ENCODE peak calls at places on chromosomes 1 and 21, in four cellular contexts. G is T1000, V is KG1, M is T follicular helper cell. B is an unnamed sample.

GRCh38 chr1:164767257-164768044 is 208.5 kb downstream of the PBX1 start:
- DNase-seq in G (no peak), V (no peak), M (no peak), B (no peak)

GRCh38 chr1:41864471-41865040 is 54.2 kb downstream of the HIVEP3 start:
- DNase-seq in G (no peak), V (no peak), M (no peak), B (no peak)

GRCh38 chr1:109307363-109308021 is 681 bp upstream of the MYBPHL start:
- DNase-seq in G (no peak), V (no peak), M (no peak), B (no peak)

GRCh38 chr1:153573351-153573750 is 7.7 kb upstream of the S100A2 start:
- DNase-seq in G (no peak), V (no peak), M (no peak), B (no peak)

GRCh38 chr21:33761104-33762036 is 119.1 kb downstream of the ITSN1 start:
- DNase-seq in G (peak), V (no peak), M (no peak), B (no peak)

GRCh38 chr1:173341307-173341706 is 134.2 kb upstream of the TNFSF4 start:
- DNase-seq in G (no peak), V (no peak), M (no peak), B (no peak)

GRCh38 chr1:33257759-33258712 is 1.7 kb downstream of the ZNF362 start:
- DNase-seq in G (no peak), V (no peak), M (no peak), B (no peak)

GRCh38 chr1:243559575-243560172 is 290.4 kb downstream of the AKT3 start:
- DNase-seq in G (no peak), V (no peak), M (no peak), B (no peak)

GRCh38 chr1:101288491-101288944 is 51.7 kb downstream of the S1PR1 start:
- DNase-seq in G (peak), V (peak), M (peak), B (peak)

GRCh38 chr1:94296018-94296417 is 58.6 kb upstream of the ARHGAP29 start:
- DNase-seq in G (no peak), V (no peak), M (no peak), B (no peak)

GRCh38 chr21:16084776-16085364 is 355.1 kb downstream of the USP25 start:
- DNase-seq in G (no peak), V (no peak), M (no peak), B (no peak)

GRCh38 chr1:171985639-171986038 is 144.3 kb downstream of the DNM3 start:
- DNase-seq in G (no peak), V (no peak), M (no peak), B (no peak)

GRCh38 chr1:12770620-12771019 is 2.9 kb upstream of the PRAMEF12 start:
- DNase-seq in G (no peak), V (no peak), M (no peak), B (no peak)

GRCh38 chr1:184152502-184152901 is 101.0 kb downstream of the TSEN15 start:
- DNase-seq in G (no peak), V (no peak), M (no peak), B (no peak)

GRCh38 chr1:222420621-222421020 is 127.3 kb downstream of the HHIPL2 start:
- DNase-seq in G (no peak), V (peak), M (peak), B (peak)

GRCh38 chr1:222038971-222039370 is 297.1 kb upstream of the DUSP10 start:
- DNase-seq in G (no peak), V (no peak), M (no peak), B (no peak)

GRCh38 chr1:15189692-15190321 is 36.3 kb downstream of the TMEM51 start:
- DNase-seq in G (no peak), V (no peak), M (no peak), B (no peak)

GRCh38 chr21:34692458-34693020 is 23.7 kb downstream of the CLIC6 start:
- DNase-seq in G (no peak), V (no peak), M (no peak), B (no peak)

GRCh38 chr1:167687919-167688519 is 33.8 kb upstream of the MPZL1 start:
- DNase-seq in G (peak), V (peak), M (peak), B (peak)

GRCh38 chr1:26972390-26972789 is 12.1 kb upstream of the KDF1 start:
- DNase-seq in G (no peak), V (no peak), M (no peak), B (no peak)

GRCh38 chr1:82464362-82464931 is 663.7 kb downstream of the ADGRL2 start:
- DNase-seq in G (no peak), V (no peak), M (no peak), B (no peak)

GRCh38 chr1:231279081-231279480 is 38.1 kb downstream of the GNPAT start:
- DNase-seq in G (no peak), V (no peak), M (no peak), B (no peak)

GRCh38 chr1:50968884-50969610 is 998 bp upstream of the CDKN2C start:
- DNase-seq in G (peak), V (peak), M (no peak), B (no peak)

GRCh38 chr1:28983509-28984310 is 69.3 kb downstream of the EPB41 start:
- DNase-seq in G (no peak), V (no peak), M (no peak), B (no peak)

GRCh38 chr1:28236656-28237331 is 870 bp downstream of the ATP5IF1 start:
- DNase-seq in G (no peak), V (no peak), M (no peak), B (no peak)

GRCh38 chr1:145918992-145919939 is 749 bp upstream of the PEX11B start:
- DNase-seq in G (no peak), V (no peak), M (no peak), B (no peak)

GRCh38 chr1:226722240-226722900 is 16.7 kb downstream of the ITPKB start:
- DNase-seq in G (no peak), V (no peak), M (no peak), B (no peak)

GRCh38 chr1:201348211-201348566 is 29.3 kb downstream of the TNNT2 start:
- DNase-seq in G (no peak), V (no peak), M (no peak), B (no peak)